ENCODE peak calls at places on chromosomes 11 and 22, in nine cellular contexts. S is sigmoid colon, E is H1, D is ovary, L is IMR-90, C is A549, N is uterus, R is prostate gland, V is HCT116. T is an unnamed sample.

GRCh38 chr22:42396621-42397331 is 35.4 kb downstream of the NFAM1 start:
- DNase-seq in N (no peak), D (no peak), R (no peak), C (no peak), E (no peak), S (no peak), L (no peak), V (peak; percentile 3), T (peak; percentile 43)

GRCh38 chr11:108160970-108161566 is 39.7 kb downstream of the ACAT1 start:
- DNase-seq in S (no peak), N (no peak), V (no peak), R (no peak), C (no peak), D (no peak), L (no peak), E (no peak), T (no peak)

GRCh38 chr11:109364851-109365250 is 57.1 kb upstream of the C11orf87 start:
- DNase-seq in D (no peak), V (no peak), C (no peak), R (no peak), E (no peak), N (no peak), L (no peak), S (no peak), T (no peak)

GRCh38 chr22:39446239-39446721 is 10.5 kb upstream of the MGAT3 start:
- DNase-seq in D (no peak), L (no peak), R (no peak), C (no peak), V (no peak), N (no peak), E (peak; percentile 69), S (no peak), T (no peak)

GRCh38 chr11:122258446-122258994 is 142.5 kb upstream of the BLID start:
- DNase-seq in N (no peak), L (no peak), C (no peak), V (no peak), E (no peak), D (no peak), R (no peak), S (no peak), T (no peak)

GRCh38 chr22:17213976-17214375 is 5.3 kb downstream of the ADA2 start:
- DNase-seq in D (peak; percentile 33), R (peak; percentile 19), C (peak; percentile 24), E (peak; percentile 72), N (peak; percentile 38), V (peak; percentile 40), L (peak; percentile 3), S (peak; percentile 70), T (no peak)

GRCh38 chr11:79241842-79242241 is 199.0 kb downstream of the TENM4 start:
- DNase-seq in R (no peak), E (no peak), L (no peak), N (no peak), C (no peak), S (no peak), D (no peak), V (no peak), T (no peak)

GRCh38 chr22:24164243-24164642 is 17.0 kb upstream of the SUSD2 start:
- DNase-seq in D (no peak), V (no peak), C (no peak), R (no peak), S (no peak), E (no peak), L (no peak), N (no peak), T (no peak)

GRCh38 chr11:78037056-78037455 is 14.0 kb upstream of the KCTD14 start:
- DNase-seq in C (no peak), R (no peak), L (no peak), S (no peak), N (no peak), E (no peak), V (no peak), D (no peak), T (no peak)

GRCh38 chr11:59267196-59267595 is 54.5 kb upstream of the MPEG1 start:
- DNase-seq in S (no peak), L (no peak), E (no peak), N (no peak), V (no peak), R (no peak), D (no peak), C (no peak), T (no peak)

GRCh38 chr11:112784323-112785073 is 176.7 kb upstream of the NCAM1 start:
- DNase-seq in C (no peak), R (peak; percentile 22), N (peak; percentile 79), D (peak; percentile 88), S (peak; percentile 88), L (no peak), E (no peak), V (no peak), T (no peak)

GRCh38 chr11:12183827-12184620 is 73.6 kb downstream of the MICAL2 start:
- DNase-seq in S (no peak), L (no peak), C (no peak), R (no peak), N (no peak), D (no peak), E (no peak), V (no peak), T (no peak)
- H3K4me1 ChIP-seq in S (peaks cover 63% of the 10 kb centered on the region), L (peaks cover 45% of the 10 kb centered on the region), C (peaks cover 57% of the 10 kb centered on the region), R (no peaks in the 10 kb centered on the region), N (peaks cover 23% of the 10 kb centered on the region), D (peaks cover 7% of the 10 kb centered on the region), E (no peaks in the 10 kb centered on the region), V (peaks cover 49% of the 10 kb centered on the region), T (peaks cover 53% of the 10 kb centered on the region)

DNA sequence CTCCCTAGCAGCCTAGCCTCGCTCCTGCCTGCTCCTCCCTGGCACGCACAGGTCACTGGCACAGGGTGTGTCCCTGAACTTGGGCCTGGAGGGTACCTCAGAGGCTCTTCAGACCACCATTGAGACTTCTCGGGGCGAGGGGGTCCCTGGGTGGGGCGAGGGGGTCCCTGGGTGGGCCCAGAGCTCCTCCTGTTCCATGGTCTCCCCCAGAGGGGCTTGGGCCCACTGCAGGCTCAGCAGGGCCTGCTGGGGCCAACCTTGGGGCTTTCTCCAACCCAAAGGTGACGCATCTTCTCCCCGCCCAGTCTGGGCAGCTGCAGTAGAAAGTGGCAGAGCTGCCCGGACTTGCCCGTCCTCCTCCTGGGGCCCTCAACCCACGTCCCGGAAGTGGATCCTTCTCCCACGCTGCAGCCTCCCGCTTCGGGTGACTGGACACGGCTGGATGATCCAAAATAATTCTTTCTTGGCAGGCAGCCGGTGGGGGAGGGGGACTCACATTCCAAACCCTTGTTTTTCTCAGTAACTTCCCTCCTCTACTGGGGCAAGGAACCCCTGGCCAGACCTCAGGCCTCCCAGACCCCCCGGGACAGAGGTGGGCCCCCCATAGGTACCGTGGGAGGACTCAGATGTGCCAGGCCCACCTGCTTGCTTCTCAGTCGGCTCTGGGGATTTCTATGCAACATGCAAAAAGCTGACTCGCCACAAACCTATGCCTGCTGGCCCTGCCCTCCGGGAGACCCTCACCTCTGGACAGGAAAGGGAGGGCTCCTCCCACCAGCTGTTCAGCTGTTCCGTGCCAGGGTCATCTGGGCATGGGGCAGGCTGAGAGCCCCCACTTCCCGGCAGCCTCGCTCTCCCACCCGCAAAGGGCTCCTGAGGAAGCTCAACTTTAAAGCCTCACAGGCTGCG is 1.5 kb downstream of the PLXNB2 start:
- DNase-seq in E (no peak), C (peak; percentile 85), S (peak; percentile 93), N (peak; percentile 86), L (peak; percentile 95), R (peak; percentile 93), D (peak; percentile 89), V (peak; percentile 66), T (peak; percentile 59)
- TF ChIP-seq POLR2A in E (no peak), C (peak; percentile 36), S (peak; percentile 42), N (no peak), L (peak; percentile 69), R (peak; percentile 43), D (no peak), V (no peak), T (no peak)

DNA sequence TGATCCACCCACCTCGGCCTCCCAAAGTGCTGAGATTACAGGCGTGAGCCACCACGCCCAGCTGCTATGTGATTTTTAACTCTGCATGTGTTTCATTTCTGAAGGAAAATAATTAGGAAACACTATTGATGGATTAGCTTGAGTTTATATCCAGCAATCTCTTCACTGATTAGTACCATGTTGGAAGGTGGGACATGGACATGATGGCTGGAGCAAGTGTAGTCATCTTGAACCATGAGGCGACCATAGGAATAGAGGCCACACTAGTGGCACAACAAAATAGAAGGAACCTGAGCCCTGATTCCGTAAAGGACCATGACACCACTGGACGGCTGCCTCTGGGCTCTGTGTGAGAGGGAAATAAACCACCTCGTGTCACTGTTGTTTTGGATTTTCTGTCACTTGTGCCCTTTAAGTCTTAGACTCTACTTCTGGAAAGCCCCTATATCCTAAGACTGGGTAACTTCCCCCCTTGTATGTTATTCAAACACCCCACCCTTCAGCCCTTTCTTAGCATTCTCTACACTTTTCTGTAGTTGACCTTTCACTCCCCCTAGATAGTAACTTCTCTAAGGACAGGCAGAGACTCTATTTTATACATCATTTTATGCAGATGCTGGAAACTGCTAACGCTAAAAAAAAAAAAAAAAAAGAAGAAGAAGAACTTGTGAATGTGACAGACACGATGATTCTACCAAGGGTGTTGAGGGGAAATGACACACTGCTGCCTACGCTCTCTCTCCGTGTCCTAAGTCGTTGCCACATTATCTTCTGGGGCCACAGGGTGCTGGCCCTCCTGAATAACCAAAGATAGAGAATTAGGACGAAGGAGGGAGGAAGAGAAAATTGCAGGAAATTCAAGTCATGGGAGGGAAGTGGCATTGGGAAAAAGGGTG is 2.7 kb upstream of the VPS37C start:
- DNase-seq in R (no peak), E (no peak), C (no peak), L (no peak), D (no peak), S (peak; percentile 62), N (no peak), V (no peak), T (no peak)
- H3K4me1 ChIP-seq in R (peaks cover 5% of the 10 kb centered on the region), E (no peaks in the 10 kb centered on the region), C (peaks cover 19% of the 10 kb centered on the region), L (peaks cover 5% of the 10 kb centered on the region), D (peaks cover 16% of the 10 kb centered on the region), S (peaks cover 24% of the 10 kb centered on the region), N (no peaks in the 10 kb centered on the region), V (peaks cover 14% of the 10 kb centered on the region), T (peaks cover 15% of the 10 kb centered on the region)

GRCh38 chr11:57499413-57499982 is 16.0 kb downstream of the SLC43A1 start:
- DNase-seq in D (peak; percentile 99), N (peak; percentile 98), E (peak; percentile 98), L (peak; percentile 82), R (peak; percentile 94), V (peak; percentile 61), C (peak; percentile 83), S (peak; percentile 99), T (peak; percentile 95)
- TF ChIP-seq POLR2A in D (no peak), N (peak; percentile 45), E (no peak), L (no peak), R (peak; percentile 38), V (no peak), C (peak; percentile 38), S (no peak), T (peak; percentile 63)

DNA sequence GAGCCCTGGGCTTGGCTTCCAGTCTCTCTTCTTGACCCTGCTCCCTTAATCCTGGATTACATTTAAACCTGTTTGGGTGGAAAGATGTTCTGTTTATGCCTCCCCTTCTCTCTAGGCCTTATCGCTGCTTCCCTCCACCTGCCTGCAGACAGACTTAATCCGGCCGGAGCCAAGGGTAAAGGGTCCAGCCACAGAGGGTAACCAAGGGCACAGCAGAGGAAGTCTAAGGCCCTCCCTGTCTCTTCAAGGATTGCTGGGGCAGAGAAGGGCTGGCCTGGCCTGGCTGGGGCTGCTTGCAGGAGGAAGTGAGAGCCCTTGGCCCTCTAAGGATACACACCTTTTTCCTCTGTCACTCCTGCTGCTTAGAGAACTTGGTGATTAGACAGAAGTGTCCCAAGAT is 2.1 kb downstream of the GAL3ST3 start:
- DNase-seq in D (no peak), L (no peak), V (no peak), E (no peak), N (no peak), R (no peak), S (no peak), C (no peak), T (no peak)
- H3K4me1 ChIP-seq in D (no peaks in the 10 kb centered on the region), L (peaks cover 6% of the 10 kb centered on the region), V (peaks cover 16% of the 10 kb centered on the region), E (no peaks in the 10 kb centered on the region), N (peaks cover 4% of the 10 kb centered on the region), R (peaks cover 4% of the 10 kb centered on the region), S (peaks cover 21% of the 10 kb centered on the region), C (peaks cover 19% of the 10 kb centered on the region), T (no peaks in the 10 kb centered on the region)

GRCh38 chr22:45496451-45496941 is 6.2 kb upstream of the FBLN1 start:
- DNase-seq in N (peak; percentile 69), V (no peak), E (no peak), C (no peak), R (no peak), L (no peak), D (no peak), S (peak; percentile 79), T (no peak)
- TF ChIP-seq POLR2A in N (no peak), V (no peak), E (no peak), C (no peak), R (no peak), L (no peak), D (no peak), S (no peak), T (no peak)